ENCODE peak calls at places on chromosome 14, in seven cellular contexts. L is lung, H is AG04450, M is pancreas, S is A549, F is RWPE1, I is ovary. Z is an unnamed sample.

GRCh38 chr14:28375295-28375694 is 391.3 kb upstream of the FOXG1 start:
- DNase-seq in L (no peak), H (no peak), M (no peak), S (no peak), F (no peak), I (no peak), Z (no peak)

GRCh38 chr14:50829472-50830043 is 1.4 kb downstream of the NIN start:
- DNase-seq in L (no peak), H (no peak), M (no peak), S (no peak), F (no peak), I (no peak), Z (no peak)

GRCh38 chr14:65290830-65291229 is 121.7 kb upstream of the FUT8 start:
- DNase-seq in L (no peak), H (no peak), M (no peak), S (no peak), F (peak; percentile 85), I (no peak), Z (no peak)

GRCh38 chr14:61184117-61184516 is 97.0 kb downstream of the TMEM30B start:
- DNase-seq in L (no peak), H (peak; percentile 72), M (no peak), S (no peak), F (peak; percentile 33), I (no peak), Z (no peak)

GRCh38 chr14:23566782-23567185 is 807 bp downstream of the AP1G2 start:
- DNase-seq in L (no peak), H (no peak), M (no peak), S (no peak), F (no peak), I (no peak), Z (no peak)

GRCh38 chr14:55416866-55417265 is 5.2 kb upstream of the ATG14 start:
- DNase-seq in L (no peak), H (no peak), M (no peak), S (no peak), F (no peak), I (no peak), Z (no peak)

GRCh38 chr14:54253195-54253947 is 143.4 kb upstream of the CDKN3 start:
- DNase-seq in L (no peak), H (peak; percentile 36), M (no peak), S (peak; percentile 33), F (peak; percentile 74), I (no peak), Z (no peak)

GRCh38 chr14:38262844-38263243 is 7.0 kb upstream of the CLEC14A start:
- DNase-seq in L (no peak), H (no peak), M (no peak), S (no peak), F (no peak), I (no peak), Z (no peak)

GRCh38 chr14:101927859-101928258 is 36.5 kb upstream of the DYNC1H1 start:
- DNase-seq in L (peak; percentile 68), H (peak; percentile 93), M (peak; percentile 54), S (no peak), F (peak; percentile 26), I (peak; percentile 96), Z (no peak)

GRCh38 chr14:93693914-93694313 is 94.4 kb downstream of the PRIMA1 start:
- DNase-seq in L (no peak), H (no peak), M (no peak), S (no peak), F (no peak), I (no peak), Z (no peak)

GRCh38 chr14:81172881-81173280 is 47.9 kb downstream of the GTF2A1 start:
- DNase-seq in L (no peak), H (no peak), M (no peak), S (no peak), F (no peak), I (no peak), Z (no peak)

GRCh38 chr14:44444454-44444853 is 62.6 kb downstream of the FSCB start:
- DNase-seq in L (no peak), H (no peak), M (no peak), S (no peak), F (no peak), I (no peak), Z (no peak)

GRCh38 chr14:32009636-32010560 is 67.2 kb upstream of the ARHGAP5 start:
- DNase-seq in L (no peak), H (no peak), M (no peak), S (no peak), F (no peak), I (no peak), Z (no peak)
- H3K27ac ChIP-seq in L (no peak overlapping the region), H (no peak overlapping the region), M (no peak overlapping the region), S (peak overlapping the region; percentile 92), F (no peak overlapping the region), I (no peak overlapping the region), Z (no peak overlapping the region)

GRCh38 chr14:70009961-70010360 is 130.7 kb downstream of the SMOC1 start:
- DNase-seq in L (no peak), H (no peak), M (no peak), S (no peak), F (peak; percentile 30), I (no peak), Z (no peak)
- TF ChIP-seq CTCF in L (no peak), H (no peak), M (no peak), S (no peak), F (no peak), I (no peak), Z (no peak)

DNA sequence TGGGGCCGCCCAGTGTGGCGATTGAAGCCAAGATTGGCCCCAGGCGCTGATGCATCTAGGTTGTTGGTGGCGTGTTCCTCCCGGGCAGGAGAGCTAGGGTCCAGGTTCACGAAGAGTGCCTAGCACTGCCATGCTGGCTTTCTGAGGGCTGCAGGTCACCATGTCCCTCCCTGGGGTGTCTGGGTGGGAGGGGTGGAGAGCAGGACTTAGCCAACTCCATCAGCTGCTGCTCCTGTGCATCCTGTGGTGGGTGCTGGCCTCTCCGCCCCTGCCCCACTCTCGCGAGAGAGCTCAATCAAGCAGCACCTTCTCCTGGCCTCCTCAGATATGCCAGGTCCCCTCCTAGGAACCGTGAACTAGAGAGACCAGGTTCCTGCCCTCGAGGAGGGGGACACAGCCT is 1.8 kb downstream of the TRMT61A start:
- DNase-seq in L (no peak), H (no peak), M (no peak), S (no peak), F (no peak), I (no peak), Z (no peak)
- H3K27ac ChIP-seq in L (no peak overlapping the region), H (no peak overlapping the region), M (no peak overlapping the region), S (no peak overlapping the region), F (peak overlapping the region; percentile 100), I (no peak overlapping the region), Z (no peak overlapping the region)

DNA sequence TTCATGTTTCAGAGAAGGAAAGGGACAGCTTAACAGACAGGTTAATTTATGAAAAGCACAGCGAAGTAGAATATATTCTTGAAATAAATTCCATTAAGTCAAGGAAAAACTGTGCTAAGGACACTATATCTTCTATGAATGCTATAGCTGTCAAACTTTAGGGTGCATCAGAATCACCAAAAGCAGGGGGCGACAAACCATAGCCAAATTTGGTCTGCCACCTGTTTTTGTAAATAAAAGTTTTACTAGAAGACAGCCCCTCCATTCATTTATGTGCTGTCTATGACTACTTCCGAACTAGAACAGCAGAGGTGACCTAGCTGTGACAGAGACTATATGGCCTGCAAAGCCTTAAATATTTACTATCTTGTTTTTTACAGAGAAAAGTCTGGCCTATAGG is 25.9 kb downstream of the PPP4R3A start:
- DNase-seq in L (no peak), H (no peak), M (no peak), S (no peak), F (no peak), I (no peak), Z (no peak)
- TF ChIP-seq CTCF in L (no peak), H (no peak), M (no peak), S (no peak), F (no peak), I (no peak), Z (no peak)